ENCODE peak calls at places on chromosomes 5 and 9, in eight cellular contexts. One of them, this sample, is unnamed.

GRCh38 chr9:91186311-91187101 is 175.2 kb downstream of the AUH start:
- DNase-seq in GM13977: no peak
- DNase-seq in T-helper 9 cell: no peak
- DNase-seq in stimulated activated CD8-positive, alpha-beta memory T cell treated with anti-CD3 and anti-CD28 coated beads, Interleukin-12 subunit alpha, Interleukin-12 subunit beta, amount 100 ng/mL, for 1 hour: no peak
- DNase-seq in spleen: no peak
- DNase-seq in caudate nucleus: no peak
- DNase-seq in Caco-2: no peak
- DNase-seq in NCI-H460: no peak
- DNase-seq in this sample: no peak

GRCh38 chr5:98638111-98638510 is 135.4 kb upstream of the RGMB start:
- DNase-seq in GM13977: no peak
- DNase-seq in T-helper 9 cell: no peak
- DNase-seq in stimulated activated CD8-positive, alpha-beta memory T cell treated with anti-CD3 and anti-CD28 coated beads, Interleukin-12 subunit alpha, Interleukin-12 subunit beta, amount 100 ng/mL, for 1 hour: no peak
- DNase-seq in spleen: no peak
- DNase-seq in caudate nucleus: no peak
- DNase-seq in Caco-2: no peak
- DNase-seq in NCI-H460: no peak
- DNase-seq in this sample: no peak

GRCh38 chr5:62653001-62653863 is 74.6 kb downstream of the LRRC70 start:
- DNase-seq in GM13977: no peak
- DNase-seq in T-helper 9 cell: no peak
- DNase-seq in stimulated activated CD8-positive, alpha-beta memory T cell treated with anti-CD3 and anti-CD28 coated beads, Interleukin-12 subunit alpha, Interleukin-12 subunit beta, amount 100 ng/mL, for 1 hour: no peak
- DNase-seq in spleen: no peak
- DNase-seq in caudate nucleus: no peak
- DNase-seq in Caco-2: no peak
- DNase-seq in NCI-H460: no peak
- DNase-seq in this sample: no peak

GRCh38 chr5:118705931-118706330 is 282.4 kb downstream of the DTWD2 start:
- DNase-seq in GM13977: no peak
- DNase-seq in T-helper 9 cell: no peak
- DNase-seq in stimulated activated CD8-positive, alpha-beta memory T cell treated with anti-CD3 and anti-CD28 coated beads, Interleukin-12 subunit alpha, Interleukin-12 subunit beta, amount 100 ng/mL, for 1 hour: no peak
- DNase-seq in spleen: no peak
- DNase-seq in caudate nucleus: no peak
- DNase-seq in Caco-2: no peak
- DNase-seq in NCI-H460: no peak
- DNase-seq in this sample: peak; percentile 81

GRCh38 chr9:13716620-13717019 is 437.1 kb upstream of the MPDZ start:
- DNase-seq in GM13977: no peak
- DNase-seq in T-helper 9 cell: no peak
- DNase-seq in stimulated activated CD8-positive, alpha-beta memory T cell treated with anti-CD3 and anti-CD28 coated beads, Interleukin-12 subunit alpha, Interleukin-12 subunit beta, amount 100 ng/mL, for 1 hour: no peak
- DNase-seq in spleen: no peak
- DNase-seq in caudate nucleus: no peak
- DNase-seq in Caco-2: no peak
- DNase-seq in NCI-H460: no peak
- DNase-seq in this sample: no peak

GRCh38 chr5:142680605-142681259 is 5.2 kb downstream of the FGF1 start:
- DNase-seq in GM13977: no peak
- DNase-seq in T-helper 9 cell: no peak
- DNase-seq in stimulated activated CD8-positive, alpha-beta memory T cell treated with anti-CD3 and anti-CD28 coated beads, Interleukin-12 subunit alpha, Interleukin-12 subunit beta, amount 100 ng/mL, for 1 hour: no peak
- DNase-seq in spleen: no peak
- DNase-seq in caudate nucleus: no peak
- DNase-seq in Caco-2: peak; percentile 80
- DNase-seq in NCI-H460: peak; percentile 30
- DNase-seq in this sample: no peak

GRCh38 chr5:41763096-41763495 is 107.1 kb downstream of the OXCT1 start:
- DNase-seq in GM13977: no peak
- DNase-seq in T-helper 9 cell: no peak
- DNase-seq in stimulated activated CD8-positive, alpha-beta memory T cell treated with anti-CD3 and anti-CD28 coated beads, Interleukin-12 subunit alpha, Interleukin-12 subunit beta, amount 100 ng/mL, for 1 hour: no peak
- DNase-seq in spleen: no peak
- DNase-seq in caudate nucleus: no peak
- DNase-seq in Caco-2: no peak
- DNase-seq in NCI-H460: no peak
- DNase-seq in this sample: peak; percentile 57

GRCh38 chr5:107361945-107362344 is 308.8 kb downstream of the EFNA5 start:
- DNase-seq in GM13977: no peak
- DNase-seq in T-helper 9 cell: no peak
- DNase-seq in stimulated activated CD8-positive, alpha-beta memory T cell treated with anti-CD3 and anti-CD28 coated beads, Interleukin-12 subunit alpha, Interleukin-12 subunit beta, amount 100 ng/mL, for 1 hour: no peak
- DNase-seq in spleen: no peak
- DNase-seq in caudate nucleus: no peak
- DNase-seq in Caco-2: no peak
- DNase-seq in NCI-H460: peak; percentile 95
- DNase-seq in this sample: no peak

GRCh38 chr5:59115345-59115744 is 532.5 kb downstream of the RAB3C start:
- DNase-seq in GM13977: no peak
- DNase-seq in T-helper 9 cell: no peak
- DNase-seq in stimulated activated CD8-positive, alpha-beta memory T cell treated with anti-CD3 and anti-CD28 coated beads, Interleukin-12 subunit alpha, Interleukin-12 subunit beta, amount 100 ng/mL, for 1 hour: no peak
- DNase-seq in spleen: no peak
- DNase-seq in caudate nucleus: no peak
- DNase-seq in Caco-2: no peak
- DNase-seq in NCI-H460: no peak
- DNase-seq in this sample: peak; percentile 82

GRCh38 chr9:26603637-26604036 is 289.0 kb downstream of the CAAP1 start:
- DNase-seq in GM13977: no peak
- DNase-seq in T-helper 9 cell: no peak
- DNase-seq in stimulated activated CD8-positive, alpha-beta memory T cell treated with anti-CD3 and anti-CD28 coated beads, Interleukin-12 subunit alpha, Interleukin-12 subunit beta, amount 100 ng/mL, for 1 hour: no peak
- DNase-seq in spleen: no peak
- DNase-seq in caudate nucleus: no peak
- DNase-seq in Caco-2: no peak
- DNase-seq in NCI-H460: no peak
- DNase-seq in this sample: no peak

GRCh38 chr9:85453850-85454249 is 287.9 kb downstream of the AGTPBP1 start:
- DNase-seq in GM13977: no peak
- DNase-seq in T-helper 9 cell: no peak
- DNase-seq in stimulated activated CD8-positive, alpha-beta memory T cell treated with anti-CD3 and anti-CD28 coated beads, Interleukin-12 subunit alpha, Interleukin-12 subunit beta, amount 100 ng/mL, for 1 hour: no peak
- DNase-seq in spleen: no peak
- DNase-seq in caudate nucleus: no peak
- DNase-seq in Caco-2: no peak
- DNase-seq in NCI-H460: no peak
- DNase-seq in this sample: no peak

GRCh38 chr9:18447131-18447530 is 26.8 kb upstream of the ADAMTSL1 start:
- DNase-seq in GM13977: no peak
- DNase-seq in T-helper 9 cell: no peak
- DNase-seq in stimulated activated CD8-positive, alpha-beta memory T cell treated with anti-CD3 and anti-CD28 coated beads, Interleukin-12 subunit alpha, Interleukin-12 subunit beta, amount 100 ng/mL, for 1 hour: no peak
- DNase-seq in spleen: no peak
- DNase-seq in caudate nucleus: no peak
- DNase-seq in Caco-2: no peak
- DNase-seq in NCI-H460: no peak
- DNase-seq in this sample: no peak

This sample was measured in foreskin melanocyte.